ENCODE peak calls at places on chromosomes 11 and 22, in six cellular contexts. O is SK-N-SH, Q is K562, G is neuronal stem cell, S is IMR-90, D is GM23338. N is an unnamed sample. For H3K4me1, the result is how much of the 10 kb centered on the place peaks cover.

GRCh38 chr11:122127020-122127419 is 11.0 kb upstream of the BLID start:
- DNase-seq in G (no peak), S (no peak), O (no peak), D (no peak), Q (no peak), N (no peak)

GRCh38 chr11:71240865-71241691 is 11.3 kb downstream of the SHANK2 start:
- DNase-seq in O (peak), D (peak), S (peak), G (no peak), Q (no peak), N (peak)

GRCh38 chr11:75031224-75031753 is 42.6 kb downstream of the NEU3 start:
- DNase-seq in G (no peak), D (no peak), O (no peak), S (peak), Q (peak), N (peak)

GRCh38 chr11:102378818-102379217 is 31.8 kb downstream of the BIRC2 start:
- DNase-seq in S (no peak), Q (no peak), O (no peak), D (no peak), G (no peak), N (no peak)

GRCh38 chr22:20147286-20147988 is 3.4 kb downstream of the CCDC188 start:
- DNase-seq in D (no peak), O (no peak), G (no peak), Q (no peak), S (no peak), N (no peak)

GRCh38 chr11:134045799-134046635 is 22.9 kb upstream of the JAM3 start:
- DNase-seq in S (no peak), D (peak), G (no peak), Q (no peak), O (peak), N (peak)

GRCh38 chr11:15988693-15989231 is 367.6 kb downstream of the SOX6 start:
- DNase-seq in G (no peak), D (peak), O (peak), S (no peak), Q (no peak), N (no peak)

GRCh38 chr22:41361716-41362310 is 19.9 kb upstream of the TEF start:
- DNase-seq in D (no peak), S (peak), G (no peak), O (no peak), Q (no peak), N (peak)

GRCh38 chr11:125871391-125872137 is 15.9 kb upstream of the HYLS1 start:
- DNase-seq in Q (peak), G (no peak), D (peak), O (peak), S (peak), N (peak)

GRCh38 chr22:47162865-47163264 is 400.4 kb downstream of the TBC1D22A start:
- DNase-seq in O (no peak), D (no peak), Q (no peak), S (no peak), G (no peak), N (no peak)

DNA sequence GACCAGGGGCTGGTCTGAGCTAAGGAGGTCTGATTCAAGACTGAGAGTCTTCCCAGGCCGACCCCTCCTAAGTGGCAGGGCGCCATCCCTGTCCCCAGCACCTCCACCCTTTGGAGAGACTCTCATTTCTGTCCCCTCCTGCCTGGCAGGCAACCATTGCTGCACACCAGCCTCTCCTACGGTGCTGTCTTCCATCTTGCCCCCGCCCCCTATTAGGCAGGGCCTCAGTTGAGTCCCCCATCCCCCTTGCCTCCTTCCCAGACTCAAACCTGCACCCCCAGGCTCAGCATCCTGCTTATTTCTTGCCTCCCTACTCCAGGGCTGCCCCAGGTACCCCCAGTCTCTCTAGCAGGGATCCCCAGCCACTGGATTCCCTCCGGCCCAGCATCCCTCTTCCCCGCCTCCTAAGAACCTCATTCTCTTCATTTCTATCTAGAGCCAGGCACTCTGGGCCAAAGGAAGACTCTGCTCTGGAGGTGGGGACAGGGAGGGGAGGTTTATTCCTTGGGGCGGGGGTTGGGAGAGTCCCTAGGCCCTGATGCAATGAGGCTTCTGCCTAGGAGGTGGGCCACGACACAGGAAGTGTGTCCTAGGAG is 1.7 kb upstream of the RCOR2 start:
- DNase-seq in O (peak), Q (peak), S (no peak), G (no peak), D (peak), N (peak)
- H2AFZ ChIP-seq in O (no peak), Q (peak), S (peak), G (peak), D (no peak), N (peak)

DNA sequence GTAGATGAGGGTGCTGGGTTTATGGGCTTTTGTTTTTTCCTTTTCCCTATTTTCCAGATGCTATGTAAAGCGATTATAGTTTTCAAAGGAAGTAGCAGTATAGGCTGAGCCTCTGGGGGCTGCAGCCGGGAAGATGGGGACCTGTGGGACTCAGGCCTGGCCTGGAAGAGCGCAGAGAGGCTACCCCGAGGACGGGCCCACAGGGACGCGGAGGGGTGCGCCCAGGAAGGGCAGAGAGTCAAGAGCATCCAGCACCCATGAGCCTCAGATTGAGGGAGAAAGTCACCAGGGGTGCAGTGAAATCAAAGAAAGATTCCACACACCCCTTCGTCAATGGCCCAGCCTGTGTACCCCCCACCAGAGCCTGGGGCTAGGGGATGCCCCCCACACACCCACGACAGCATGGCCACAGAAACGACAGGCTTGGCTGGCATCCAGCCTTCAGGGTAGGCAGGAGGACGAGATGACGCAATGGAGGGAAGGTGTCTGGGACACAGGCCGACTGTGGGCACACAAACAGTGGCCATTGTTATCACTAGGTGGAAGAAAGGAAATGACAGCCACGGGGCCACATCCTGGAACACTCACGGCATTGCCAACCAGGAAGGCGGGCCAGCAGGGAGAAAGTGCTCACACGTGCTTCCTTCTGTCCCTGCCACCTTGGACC is 9.0 kb downstream of the PLA2G6 start:
- DNase-seq in S (peak), G (no peak), Q (no peak), O (no peak), D (no peak), N (peak)
- H3K4me1 ChIP-seq in S (under half), G (under half), Q (under half), O (under half), D (under half), N (under half)

GRCh38 chr11:34652191-34652958 is 31.5 kb downstream of the EHF start:
- DNase-seq in G (no peak), Q (peak), O (no peak), S (peak), D (no peak), N (no peak)

GRCh38 chr11:34653031-34653430 is 32.1 kb downstream of the EHF start:
- DNase-seq in O (no peak), Q (no peak), S (no peak), D (no peak), G (no peak), N (no peak)

GRCh38 chr11:34655335-34656008 is 34.6 kb downstream of the EHF start:
- DNase-seq in G (no peak), D (no peak), S (peak), O (no peak), Q (no peak), N (peak)

GRCh38 chr11:34654491-34655334 is 33.8 kb downstream of the EHF start:
- DNase-seq in Q (no peak), G (no peak), O (no peak), S (peak), D (peak), N (peak)

DNA sequence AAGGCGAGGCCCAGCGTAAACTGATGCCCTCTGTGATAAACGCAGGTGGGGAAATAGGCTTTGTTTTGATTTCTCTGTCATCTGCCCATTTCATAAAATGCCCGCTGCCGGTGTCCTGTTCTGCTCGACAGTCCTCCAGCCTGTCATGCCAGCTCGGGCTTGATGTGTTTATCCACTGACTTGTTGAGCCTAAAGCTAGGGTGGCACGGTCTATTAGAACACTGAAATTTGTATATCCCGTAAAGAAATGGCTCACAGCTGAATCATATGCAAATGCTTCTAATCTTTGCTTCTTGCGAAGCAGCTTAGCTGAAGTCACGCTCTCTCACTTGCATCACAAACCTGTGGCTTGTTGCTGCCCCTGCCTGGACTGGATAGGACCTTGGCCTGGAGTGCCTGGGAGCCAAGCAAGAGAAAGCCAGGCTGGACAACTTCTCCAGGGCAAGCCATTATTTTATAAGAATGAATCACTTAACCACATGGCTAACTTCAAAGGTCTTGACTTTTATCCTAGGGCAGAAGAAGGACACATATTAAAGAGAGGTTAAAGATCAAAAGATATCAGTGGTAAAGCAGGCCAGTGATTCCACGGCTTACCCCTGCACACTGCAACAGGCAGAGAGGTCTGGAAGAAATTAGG is 33.1 kb downstream of the EHF start:
- DNase-seq in S (peak), G (no peak), O (no peak), Q (peak), D (no peak), N (peak)
- H2AFZ ChIP-seq in S (peak), G (no peak), O (no peak), Q (no peak), D (peak), N (no peak)

GRCh38 chr11:68202165-68202564 is 10.9 kb downstream of the KMT5B start:
- DNase-seq in S (no peak), G (no peak), O (no peak), Q (no peak), D (no peak), N (no peak)
- H3K4me1 ChIP-seq in S (under half), G (under half), O (under half), Q (under half), D (under half), N (under half)

DNA sequence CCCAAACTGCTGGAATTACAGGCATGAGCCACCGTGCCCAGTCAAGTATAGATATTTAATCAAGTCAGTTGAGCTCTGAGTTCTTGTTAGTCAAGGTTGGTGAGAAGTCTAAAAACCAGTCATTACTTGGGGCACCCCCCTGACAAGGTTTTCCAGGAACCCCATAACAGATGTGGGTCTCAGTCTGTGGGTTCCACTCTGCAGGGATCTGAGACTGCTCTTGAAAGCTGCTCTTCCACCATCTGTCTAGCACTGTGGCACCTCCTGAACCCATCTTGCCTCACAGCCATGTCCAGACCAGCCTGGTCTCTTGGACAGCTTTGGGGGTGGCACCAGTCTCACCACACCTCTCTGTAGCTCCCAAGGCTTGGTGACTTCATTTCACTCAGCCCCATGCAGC is 44.3 kb upstream of the PLET1 start:
- DNase-seq in Q (no peak), O (no peak), S (no peak), D (no peak), G (no peak), N (no peak)
- H2AFZ ChIP-seq in Q (no peak), O (no peak), S (no peak), D (no peak), G (no peak), N (no peak)